ENCODE peak calls at places on chromosome 7, in ten cellular contexts. P is iris pigment epithelial cell; O is caudate nucleus; R is left cardiac atrium; I is stimulated activated CD8-positive, alpha-beta memory T cell treated with anti-CD3 and anti-CD28 coated beads, Interleukin-7, amount 100 ng/mL, for 1 hour; Q is psoas muscle; S is CD8-positive, alpha-beta memory T cell; C is activated CD4-positive, alpha-beta T cell treated with anti-CD3 and anti-CD28 coated beads, Interleukin-2, amount 10 ng/mL, durations not matched to agents 7 days and 5 days; A is GDM1; Z is activated CD8-positive, alpha-beta memory T cell treated with anti-CD3 and anti-CD28 coated beads, Interleukin-2, amount 50 U/mL, for 4 hours. H is an unnamed sample.

GRCh38 chr7:1679966-1680730 is 10.1 kb downstream of the ELFN1 start:
- DNase-seq in S (no peak), Z (no peak), Q (no peak), A (no peak), C (no peak), I (no peak), R (no peak), O (no peak), P (no peak), H (no peak)

GRCh38 chr7:133859191-133859590 is 267.9 kb upstream of the LRGUK start:
- DNase-seq in O (no peak), I (no peak), C (no peak), A (no peak), Q (no peak), Z (no peak), P (no peak), S (no peak), R (no peak), H (no peak)

GRCh38 chr7:29853072-29853471 is 46.8 kb downstream of the WIPF3 start:
- DNase-seq in I (no peak), A (no peak), S (no peak), R (no peak), Q (peak), O (no peak), Z (no peak), C (no peak), P (no peak), H (no peak)

GRCh38 chr7:12975387-12975786 is 288.0 kb downstream of the ARL4A start:
- DNase-seq in O (no peak), A (no peak), C (no peak), Q (no peak), Z (no peak), P (no peak), S (no peak), I (no peak), R (no peak), H (no peak)

GRCh38 chr7:15314922-15315321 is 246.9 kb downstream of the AGMO start:
- DNase-seq in Z (no peak), I (no peak), S (no peak), C (no peak), O (no peak), Q (no peak), P (no peak), R (no peak), A (no peak), H (no peak)

GRCh38 chr7:117023325-117023854 is 70.1 kb downstream of the ST7 start:
- DNase-seq in S (no peak), I (no peak), O (no peak), P (no peak), Q (no peak), A (no peak), Z (no peak), R (no peak), C (no peak), H (no peak)

GRCh38 chr7:20624666-20625385 is 9.4 kb downstream of the ABCB5 start:
- DNase-seq in R (no peak), C (no peak), Q (no peak), S (no peak), O (no peak), Z (no peak), P (no peak), A (no peak), I (no peak), H (no peak)

GRCh38 chr7:1422512-1423265 is 36.6 kb downstream of the MICALL2 start:
- DNase-seq in P (no peak), Q (no peak), O (no peak), Z (no peak), I (no peak), C (no peak), S (no peak), R (no peak), A (no peak), H (no peak)

GRCh38 chr7:1889556-1890181 is 219.6 kb downstream of the ELFN1 start:
- DNase-seq in O (no peak), I (no peak), Q (no peak), C (peak), Z (no peak), R (no peak), A (no peak), P (peak), S (no peak), H (no peak)

GRCh38 chr7:90920336-90920735 is 324.2 kb downstream of the CDK14 start:
- DNase-seq in I (no peak), O (no peak), P (no peak), C (no peak), Q (no peak), A (no peak), S (no peak), Z (no peak), R (no peak), H (no peak)

GRCh38 chr7:41911792-41912191 is 208.9 kb upstream of the INHBA start:
- DNase-seq in Z (no peak), P (no peak), Q (no peak), I (no peak), A (no peak), O (no peak), R (no peak), C (no peak), S (no peak), H (no peak)

GRCh38 chr7:102214477-102215072 is 72.1 kb upstream of the SH2B2 start:
- DNase-seq in C (no peak), S (no peak), R (no peak), Q (no peak), O (no peak), P (no peak), Z (no peak), A (no peak), I (no peak), H (no peak)

H was measured in effector CD8-positive, alpha-beta T cell.